ENCODE peak calls at places on chromosomes 13 and 19, in five cellular contexts. One of them, this sample, is unnamed.

GRCh38 chr13:59671853-59672252 is 491.9 kb downstream of the DIAPH3 start:
- DNase-seq in neuronal stem cell: no peak
- DNase-seq in H1: no peak
- DNase-seq in mesenchymal stem cell: no peak
- DNase-seq in IMR-90: no peak
- DNase-seq in this sample: no peak

GRCh38 chr19:19816679-19817078 is 4.9 kb downstream of the ZNF506 start:
- DNase-seq in IMR-90: no peak
- DNase-seq in mesenchymal stem cell: no peak
- DNase-seq in H1: no peak
- DNase-seq in neuronal stem cell: no peak
- DNase-seq in this sample: peak

GRCh38 chr13:41962994-41963393 is 2.1 kb upstream of the VWA8 start:
- DNase-seq in IMR-90: peak
- DNase-seq in neuronal stem cell: no peak
- DNase-seq in H1: no peak
- DNase-seq in mesenchymal stem cell: no peak
- DNase-seq in this sample: no peak

GRCh38 chr13:46543307-46543706 is 9.7 kb upstream of the LRCH1 start:
- DNase-seq in H1: no peak
- DNase-seq in neuronal stem cell: no peak
- DNase-seq in IMR-90: no peak
- DNase-seq in mesenchymal stem cell: no peak
- DNase-seq in this sample: no peak

GRCh38 chr19:47231215-47232054 is 436 bp upstream of the BBC3 start:
- DNase-seq in neuronal stem cell: peak
- DNase-seq in mesenchymal stem cell: peak
- DNase-seq in H1: peak
- DNase-seq in IMR-90: peak
- DNase-seq in this sample: peak

GRCh38 chr13:41514853-41515395 is 57.6 kb downstream of the RGCC start:
- DNase-seq in mesenchymal stem cell: peak
- DNase-seq in H1: no peak
- DNase-seq in neuronal stem cell: no peak
- DNase-seq in IMR-90: no peak
- DNase-seq in this sample: no peak

GRCh38 chr19:45075215-45076028 is 856 bp downstream of the ZNF296 start:
- DNase-seq in IMR-90: no peak
- DNase-seq in mesenchymal stem cell: no peak
- DNase-seq in H1: peak
- DNase-seq in neuronal stem cell: no peak
- DNase-seq in this sample: peak

GRCh38 chr13:46909037-46909436 is 12.2 kb upstream of the HTR2A start:
- DNase-seq in neuronal stem cell: no peak
- DNase-seq in mesenchymal stem cell: no peak
- DNase-seq in IMR-90: no peak
- DNase-seq in H1: no peak
- DNase-seq in this sample: no peak

GRCh38 chr19:20051841-20052768 is 12.8 kb upstream of the ZNF682 start:
- DNase-seq in neuronal stem cell: peak
- DNase-seq in mesenchymal stem cell: peak
- DNase-seq in IMR-90: peak
- DNase-seq in H1: peak
- DNase-seq in this sample: peak

GRCh38 chr19:56150358-56150757 is 9.3 kb downstream of the ZNF444 start:
- DNase-seq in mesenchymal stem cell: no peak
- DNase-seq in IMR-90: no peak
- DNase-seq in neuronal stem cell: no peak
- DNase-seq in H1: no peak
- DNase-seq in this sample: no peak

GRCh38 chr19:35369522-35369921 is 1.3 kb upstream of the GPR42 start:
- DNase-seq in IMR-90: no peak
- DNase-seq in H1: no peak
- DNase-seq in neuronal stem cell: no peak
- DNase-seq in mesenchymal stem cell: no peak
- DNase-seq in this sample: no peak

GRCh38 chr13:43905435-43906031 is 25.8 kb downstream of the LACC1 start:
- DNase-seq in H1: no peak
- DNase-seq in neuronal stem cell: peak
- DNase-seq in IMR-90: peak
- DNase-seq in mesenchymal stem cell: peak
- DNase-seq in this sample: peak

GRCh38 chr19:29483641-29483920 is 42.2 kb upstream of the VSTM2B start:
- DNase-seq in mesenchymal stem cell: no peak
- DNase-seq in IMR-90: no peak
- DNase-seq in H1: no peak
- DNase-seq in neuronal stem cell: no peak
- DNase-seq in this sample: no peak

GRCh38 chr13:52845334-52845761 is 3.1 kb downstream of the PCDH8 start:
- DNase-seq in IMR-90: no peak
- DNase-seq in H1: no peak
- DNase-seq in mesenchymal stem cell: no peak
- DNase-seq in neuronal stem cell: peak
- DNase-seq in this sample: peak

GRCh38 chr13:76725211-76725610 is 161.0 kb downstream of the KCTD12 start:
- DNase-seq in mesenchymal stem cell: no peak
- DNase-seq in IMR-90: peak
- DNase-seq in H1: no peak
- DNase-seq in neuronal stem cell: no peak
- DNase-seq in this sample: no peak

GRCh38 chr13:28750187-28751045 is 31.6 kb upstream of the SLC46A3 start:
- DNase-seq in neuronal stem cell: no peak
- DNase-seq in mesenchymal stem cell: no peak
- DNase-seq in IMR-90: no peak
- DNase-seq in H1: peak
- DNase-seq in this sample: no peak

GRCh38 chr13:63163903-63164302 is 1748.3 kb upstream of the PCDH20 start:
- DNase-seq in IMR-90: no peak
- DNase-seq in mesenchymal stem cell: no peak
- DNase-seq in H1: no peak
- DNase-seq in neuronal stem cell: no peak
- DNase-seq in this sample: peak

GRCh38 chr13:72463561-72463960 is 263.9 kb downstream of the MZT1 start:
- DNase-seq in mesenchymal stem cell: peak
- DNase-seq in neuronal stem cell: no peak
- DNase-seq in H1: no peak
- DNase-seq in IMR-90: no peak
- DNase-seq in this sample: no peak

GRCh38 chr13:36453518-36453917 is 21.2 kb downstream of the CCNA1 start:
- DNase-seq in IMR-90: peak
- DNase-seq in neuronal stem cell: no peak
- DNase-seq in H1: no peak
- DNase-seq in mesenchymal stem cell: peak
- DNase-seq in this sample: peak

GRCh38 chr19:47545061-47545948 is 27.6 kb downstream of the ZNF541 start:
- DNase-seq in mesenchymal stem cell: no peak
- DNase-seq in H1: no peak
- DNase-seq in neuronal stem cell: no peak
- DNase-seq in IMR-90: no peak
- DNase-seq in this sample: no peak

GRCh38 chr19:31470952-31471351 is 121.7 kb upstream of the TSHZ3 start:
- DNase-seq in mesenchymal stem cell: no peak
- DNase-seq in neuronal stem cell: no peak
- DNase-seq in IMR-90: no peak
- DNase-seq in H1: no peak
- DNase-seq in this sample: no peak

GRCh38 chr13:46288570-46289259 is 77.0 kb downstream of the LRRC63 start:
- DNase-seq in mesenchymal stem cell: peak
- DNase-seq in neuronal stem cell: peak
- DNase-seq in H1: no peak
- DNase-seq in IMR-90: peak
- DNase-seq in this sample: peak

GRCh38 chr19:55086730-55087541 is 11.3 kb downstream of the EPS8L1 start:
- DNase-seq in mesenchymal stem cell: peak
- DNase-seq in H1: peak
- DNase-seq in neuronal stem cell: peak
- DNase-seq in IMR-90: peak
- DNase-seq in this sample: peak

GRCh38 chr19:3142292-3142670 is 6.4 kb downstream of the GNA15 start:
- DNase-seq in IMR-90: peak
- DNase-seq in H1: no peak
- DNase-seq in mesenchymal stem cell: peak
- DNase-seq in neuronal stem cell: no peak
- DNase-seq in this sample: no peak

GRCh38 chr13:31742102-31742695 is 2.9 kb downstream of the RXFP2 start:
- DNase-seq in mesenchymal stem cell: peak
- DNase-seq in neuronal stem cell: peak
- DNase-seq in IMR-90: peak
- DNase-seq in H1: peak
- DNase-seq in this sample: peak

GRCh38 chr13:67076378-67076777 is 153.8 kb downstream of the PCDH9 start:
- DNase-seq in mesenchymal stem cell: no peak
- DNase-seq in neuronal stem cell: no peak
- DNase-seq in IMR-90: peak
- DNase-seq in H1: no peak
- DNase-seq in this sample: no peak

GRCh38 chr13:36212789-36213188 is 1.6 kb downstream of the SOHLH2 start:
- DNase-seq in neuronal stem cell: no peak
- DNase-seq in mesenchymal stem cell: no peak
- DNase-seq in IMR-90: no peak
- DNase-seq in H1: no peak
- DNase-seq in this sample: no peak

GRCh38 chr19:3821857-3822364 is 35.7 kb upstream of the MATK start:
- DNase-seq in mesenchymal stem cell: peak
- DNase-seq in H1: peak
- DNase-seq in neuronal stem cell: peak
- DNase-seq in IMR-90: peak
- DNase-seq in this sample: peak

DNA sequence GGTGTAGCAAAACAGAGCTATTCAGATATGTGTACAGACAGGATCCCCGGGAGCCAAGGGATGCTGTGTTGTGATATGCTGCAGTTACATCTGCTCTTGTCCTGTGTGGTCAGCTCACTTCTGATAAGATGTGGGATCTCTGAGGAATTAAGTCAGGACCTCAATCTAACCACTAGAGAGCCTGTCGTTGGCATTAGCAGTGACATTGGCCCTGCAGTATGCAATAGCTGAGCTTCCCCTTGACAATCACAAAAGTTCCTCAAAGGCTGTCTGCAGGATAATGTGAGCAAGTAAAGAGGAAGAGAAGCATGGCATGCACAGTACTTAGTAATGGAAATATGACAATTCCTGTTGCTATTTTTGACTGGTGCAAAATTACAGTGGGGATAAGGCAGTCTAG is 203.4 kb upstream of the MIR17HG start:
- DNase-seq in neuronal stem cell: no peak
- DNase-seq in mesenchymal stem cell: no peak
- DNase-seq in IMR-90: no peak
- DNase-seq in H1: no peak
- DNase-seq in this sample: peak
- H2BK120ac ChIP-seq in neuronal stem cell: no peak
- H2BK120ac ChIP-seq in mesenchymal stem cell: no peak
- H2BK120ac ChIP-seq in IMR-90: no peak
- H2BK120ac ChIP-seq in H1: no peak
- H2BK120ac ChIP-seq in this sample: no peak

GRCh38 chr13:108220042-108220441 is 1.9 kb downstream of the ABHD13 start:
- DNase-seq in neuronal stem cell: no peak
- DNase-seq in IMR-90: no peak
- DNase-seq in mesenchymal stem cell: no peak
- DNase-seq in H1: no peak
- DNase-seq in this sample: peak

GRCh38 chr13:108214511-108215383 is 589 bp downstream of the LIG4 start:
- DNase-seq in neuronal stem cell: no peak
- DNase-seq in mesenchymal stem cell: peak
- DNase-seq in H1: no peak
- DNase-seq in IMR-90: no peak
- DNase-seq in this sample: peak

GRCh38 chr13:108213946-108214345 is 1.4 kb downstream of the LIG4 start:
- DNase-seq in H1: no peak
- DNase-seq in neuronal stem cell: no peak
- DNase-seq in IMR-90: peak
- DNase-seq in mesenchymal stem cell: peak
- DNase-seq in this sample: no peak

GRCh38 chr13:108215428-108215827 is at the start of gene LIG4:
- DNase-seq in mesenchymal stem cell: peak
- DNase-seq in IMR-90: peak
- DNase-seq in H1: peak
- DNase-seq in neuronal stem cell: peak
- DNase-seq in this sample: peak

GRCh38 chr13:108218044-108218974 is at the start of gene ABHD13:
- DNase-seq in mesenchymal stem cell: peak
- DNase-seq in H1: peak
- DNase-seq in IMR-90: peak
- DNase-seq in neuronal stem cell: peak
- DNase-seq in this sample: peak
- H3K4ac ChIP-seq in mesenchymal stem cell: peak
- H3K4ac ChIP-seq in H1: peak
- H3K4ac ChIP-seq in IMR-90: peak
- H3K4ac ChIP-seq in neuronal stem cell: peak
- H3K4ac ChIP-seq in this sample: peak

DNA sequence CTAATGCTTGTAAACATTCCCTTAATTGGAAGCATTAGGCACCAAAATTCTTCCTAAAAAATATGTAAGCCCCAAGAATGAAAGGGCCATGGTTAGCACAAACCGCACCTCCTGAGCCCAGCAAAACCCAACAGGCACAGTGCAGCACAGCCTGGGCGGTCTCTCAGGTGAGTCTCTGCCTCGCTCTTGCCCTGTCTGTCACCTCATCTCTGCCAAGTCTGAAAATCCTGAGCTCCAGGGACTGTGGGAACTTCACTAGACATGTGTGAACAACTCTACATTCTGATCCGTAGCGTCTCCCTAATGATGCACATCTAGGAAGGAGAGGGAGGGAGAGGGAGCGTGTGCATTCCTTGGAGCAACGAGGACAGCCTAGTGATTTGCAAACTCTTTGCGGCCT is 88.8 kb upstream of the GJB6 start:
- DNase-seq in mesenchymal stem cell: no peak
- DNase-seq in H1: no peak
- DNase-seq in neuronal stem cell: no peak
- DNase-seq in IMR-90: no peak
- DNase-seq in this sample: no peak
- H2BK15ac ChIP-seq in mesenchymal stem cell: no peak
- H2BK15ac ChIP-seq in H1: no peak
- H2BK15ac ChIP-seq in neuronal stem cell: no peak
- H2BK15ac ChIP-seq in IMR-90: no peak
- H2BK15ac ChIP-seq in this sample: no peak

DNA sequence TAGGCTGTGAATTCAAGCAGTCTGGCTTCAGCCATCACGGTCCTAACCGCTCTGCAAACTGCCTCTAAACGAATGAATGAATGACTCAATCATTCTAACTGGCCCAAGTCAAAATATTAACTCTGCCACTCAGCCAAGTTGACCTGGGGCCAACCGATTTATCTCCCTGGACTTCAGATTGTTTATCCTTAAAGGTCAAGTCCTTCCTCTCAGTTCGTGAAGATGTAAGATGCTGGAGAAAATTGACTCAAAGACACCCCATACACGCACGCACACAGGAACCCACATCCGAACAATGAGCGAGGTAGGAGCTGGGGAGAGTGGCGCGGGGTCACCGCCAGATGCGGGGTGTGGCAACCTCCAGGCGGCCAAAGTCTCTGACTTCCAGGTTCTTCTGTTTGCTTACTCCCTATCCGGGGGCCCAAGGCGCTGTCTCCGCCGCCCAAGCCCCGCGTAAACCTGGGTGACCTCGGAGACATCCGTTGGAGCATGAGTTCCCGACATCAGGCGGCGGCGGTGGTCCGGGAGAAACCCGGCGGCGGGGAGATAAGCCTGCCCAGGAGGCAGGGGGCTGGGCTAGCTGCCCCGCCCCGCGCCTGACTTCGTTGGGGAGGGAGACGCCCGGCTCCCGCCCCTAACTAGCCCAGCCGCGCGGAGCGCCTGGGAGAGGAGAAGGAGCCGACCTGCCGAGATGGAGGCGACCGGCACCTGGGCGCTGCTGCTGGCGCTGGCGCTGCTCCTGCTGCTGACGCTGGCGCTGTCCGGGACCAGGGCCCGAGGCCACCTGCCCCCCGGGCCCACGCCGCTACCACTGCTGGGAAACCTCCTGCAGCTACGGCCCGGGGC is at the start of gene CYP2S1:
- DNase-seq in neuronal stem cell: no peak
- DNase-seq in H1: peak
- DNase-seq in IMR-90: peak
- DNase-seq in mesenchymal stem cell: peak
- DNase-seq in this sample: peak
- H2BK120ac ChIP-seq in neuronal stem cell: no peak
- H2BK120ac ChIP-seq in H1: peak
- H2BK120ac ChIP-seq in IMR-90: no peak
- H2BK120ac ChIP-seq in mesenchymal stem cell: peak
- H2BK120ac ChIP-seq in this sample: no peak

This sample was measured in mesendoderm.